ENCODE peak calls at places on chromosomes 4 and X, in nine cellular contexts. X is AG09309, U is cardiac muscle cell, D is RPMI8226, T is omental fat pad, Y is foreskin melanocyte, M is HTR-8/SVneo, L is GM12891, S is spleen. G is an unnamed sample.

GRCh38 chr4:87971866-87972265 is 3.6 kb upstream of the SPP1 start:
- DNase-seq in U (no peak), D (no peak), X (no peak), L (no peak), M (no peak), Y (no peak), S (no peak), T (no peak), G (no peak)

GRCh38 chr4:139978692-139979091 is 175.3 kb downstream of the MAML3 start:
- DNase-seq in L (peak), X (no peak), S (peak), U (no peak), M (no peak), D (peak), T (no peak), Y (no peak), G (no peak)

GRCh38 chrX:41002021-41002420 is 83.2 kb upstream of the USP9X start:
- DNase-seq in D (no peak), L (no peak), M (no peak), U (no peak), Y (no peak), T (no peak), S (no peak), X (no peak), G (no peak)

GRCh38 chr4:42865572-42866189 is 26.8 kb upstream of the GRXCR1 start:
- DNase-seq in S (no peak), T (peak), D (peak), L (peak), X (peak), M (no peak), U (peak), Y (peak), G (no peak)

GRCh38 chr4:185312699-185313098 is 83.0 kb downstream of the LRP2BP start:
- DNase-seq in Y (no peak), M (no peak), T (no peak), D (no peak), S (no peak), X (no peak), U (peak), L (no peak), G (no peak)

GRCh38 chrX:118521435-118521834 is 25.8 kb downstream of the DOCK11 start:
- DNase-seq in X (peak), T (no peak), U (peak), L (no peak), Y (no peak), S (no peak), M (no peak), D (no peak), G (no peak)

GRCh38 chrX:150085881-150086280 is 147.6 kb upstream of the EOLA2 start:
- DNase-seq in U (peak), S (no peak), L (no peak), T (no peak), X (no peak), Y (peak), D (no peak), M (no peak), G (no peak)

GRCh38 chrX:11722304-11722703 is 35.7 kb upstream of the MSL3 start:
- DNase-seq in T (no peak), U (no peak), M (no peak), S (no peak), D (peak), X (no peak), L (no peak), Y (no peak), G (no peak)

GRCh38 chr4:95510877-95511276 is 37.9 kb downstream of the UNC5C start:
- DNase-seq in L (no peak), T (no peak), Y (peak), D (no peak), X (no peak), S (no peak), U (no peak), M (no peak), G (no peak)

GRCh38 chr4:182206916-182207315 is 36.3 kb upstream of the TENM3 start:
- DNase-seq in M (no peak), L (no peak), U (peak), S (no peak), T (no peak), Y (no peak), D (no peak), X (no peak), G (no peak)

GRCh38 chr4:124783847-124784246 is 71.3 kb upstream of the ANKRD50 start:
- DNase-seq in T (no peak), Y (no peak), L (no peak), X (no peak), M (no peak), S (no peak), U (no peak), D (no peak), G (no peak)

GRCh38 chrX:139930923-139931645 is 1.8 kb downstream of the ATP11C start:
- DNase-seq in M (no peak), T (no peak), Y (no peak), L (no peak), S (peak), U (peak), D (peak), X (no peak), G (no peak)

GRCh38 chr4:164748375-164748774 is 5.6 kb upstream of the SMIM31 start:
- DNase-seq in S (no peak), M (peak), L (no peak), Y (no peak), U (peak), X (no peak), D (no peak), T (no peak), G (no peak)

GRCh38 chr4:55079451-55080173 is 45.8 kb downstream of the KDR start:
- DNase-seq in M (no peak), L (no peak), X (no peak), D (no peak), U (peak), T (no peak), Y (no peak), S (no peak), G (no peak)

GRCh38 chr4:153616005-153616555 is 68.0 kb upstream of the TLR2 start:
- DNase-seq in Y (no peak), X (no peak), U (no peak), L (no peak), D (no peak), M (no peak), S (peak), T (no peak), G (no peak)

G was measured in vagina.